ENCODE peak calls at places on chromosomes 12 and 14, in six cellular contexts. One of them, this sample, is unnamed.

GRCh38 chr12:131923260-131923659 is 5.8 kb upstream of the PUS1 start:
- DNase-seq in body of pancreas: no peak
- DNase-seq in psoas muscle: no peak
- DNase-seq in IMR-90: no peak
- DNase-seq in vagina: no peak
- DNase-seq in endodermal cell: no peak
- DNase-seq in this sample: no peak

GRCh38 chr12:112803620-112804279 is 12.2 kb downstream of the RPH3A start:
- DNase-seq in endodermal cell: peak; percentile 59
- DNase-seq in body of pancreas: no peak
- DNase-seq in IMR-90: no peak
- DNase-seq in psoas muscle: no peak
- DNase-seq in vagina: no peak
- DNase-seq in this sample: no peak

GRCh38 chr12:6667559-6668210 is 4.8 kb upstream of the ING4 start:
- DNase-seq in vagina: no peak
- DNase-seq in IMR-90: no peak
- DNase-seq in endodermal cell: peak; percentile 81
- DNase-seq in body of pancreas: no peak
- DNase-seq in psoas muscle: no peak
- DNase-seq in this sample: no peak

GRCh38 chr12:9348906-9349518 is 140.8 kb upstream of the PZP start:
- DNase-seq in endodermal cell: peak; percentile 50
- DNase-seq in body of pancreas: no peak
- DNase-seq in IMR-90: no peak
- DNase-seq in psoas muscle: no peak
- DNase-seq in vagina: no peak
- DNase-seq in this sample: no peak

GRCh38 chr14:20332386-20332945 is 613 bp downstream of the CCNB1IP1 start:
- DNase-seq in endodermal cell: peak; percentile 53
- DNase-seq in IMR-90: no peak
- DNase-seq in body of pancreas: peak; percentile 45
- DNase-seq in psoas muscle: no peak
- DNase-seq in vagina: no peak
- DNase-seq in this sample: peak; percentile 36

GRCh38 chr12:6370994-6371754 is 4.2 kb downstream of the SCNN1A start:
- DNase-seq in IMR-90: peak; percentile 72
- DNase-seq in vagina: peak; percentile 89
- DNase-seq in endodermal cell: peak; percentile 100
- DNase-seq in body of pancreas: peak; percentile 82
- DNase-seq in psoas muscle: no peak
- DNase-seq in this sample: peak; percentile 88

GRCh38 chr12:111628505-111629260 is 29.6 kb upstream of the ATXN2 start:
- DNase-seq in vagina: no peak
- DNase-seq in IMR-90: no peak
- DNase-seq in body of pancreas: no peak
- DNase-seq in psoas muscle: no peak
- DNase-seq in endodermal cell: no peak
- DNase-seq in this sample: no peak

GRCh38 chr14:54338696-54339317 is 58.0 kb upstream of the CDKN3 start:
- DNase-seq in psoas muscle: no peak
- DNase-seq in IMR-90: peak; percentile 57
- DNase-seq in vagina: no peak
- DNase-seq in body of pancreas: no peak
- DNase-seq in endodermal cell: peak; percentile 67
- DNase-seq in this sample: no peak

GRCh38 chr14:48350971-48351370 is 675.6 kb upstream of the MDGA2 start:
- DNase-seq in endodermal cell: no peak
- DNase-seq in body of pancreas: no peak
- DNase-seq in IMR-90: peak; percentile 66
- DNase-seq in vagina: no peak
- DNase-seq in psoas muscle: no peak
- DNase-seq in this sample: no peak

GRCh38 chr14:103535891-103536565 is 7.0 kb downstream of the TRMT61A start:
- DNase-seq in endodermal cell: no peak
- DNase-seq in psoas muscle: peak; percentile 16
- DNase-seq in vagina: no peak
- DNase-seq in IMR-90: no peak
- DNase-seq in body of pancreas: no peak
- DNase-seq in this sample: no peak

GRCh38 chr14:103538291-103539055 is 9.5 kb downstream of the TRMT61A start:
- DNase-seq in IMR-90: no peak
- DNase-seq in psoas muscle: peak; percentile 50
- DNase-seq in vagina: no peak
- DNase-seq in endodermal cell: no peak
- DNase-seq in body of pancreas: no peak
- DNase-seq in this sample: no peak

GRCh38 chr14:103535081-103535890 is 6.3 kb downstream of the TRMT61A start:
- DNase-seq in vagina: no peak
- DNase-seq in body of pancreas: no peak
- DNase-seq in endodermal cell: no peak
- DNase-seq in IMR-90: no peak
- DNase-seq in psoas muscle: peak; percentile 43
- DNase-seq in this sample: no peak

GRCh38 chr14:103537175-103537990 is 8.4 kb downstream of the TRMT61A start:
- DNase-seq in vagina: no peak
- DNase-seq in body of pancreas: no peak
- DNase-seq in psoas muscle: peak; percentile 17
- DNase-seq in IMR-90: peak; percentile 55
- DNase-seq in endodermal cell: no peak
- DNase-seq in this sample: no peak

GRCh38 chr14:103536693-103537092 is 7.7 kb downstream of the TRMT61A start:
- DNase-seq in IMR-90: no peak
- DNase-seq in psoas muscle: no peak
- DNase-seq in vagina: no peak
- DNase-seq in body of pancreas: no peak
- DNase-seq in endodermal cell: no peak
- DNase-seq in this sample: no peak
- H3K27ac ChIP-seq in IMR-90: no peak overlapping the region
- H3K27ac ChIP-seq in psoas muscle: no peak overlapping the region
- H3K27ac ChIP-seq in vagina: peak overlapping the region; percentile 88
- H3K27ac ChIP-seq in body of pancreas: no peak overlapping the region
- H3K27ac ChIP-seq in endodermal cell: no peak overlapping the region
- H3K27ac ChIP-seq in this sample: no peak overlapping the region

GRCh38 chr14:91361236-91361811 is 56.3 kb downstream of the CCDC88C start:
- DNase-seq in body of pancreas: peak; percentile 59
- DNase-seq in endodermal cell: no peak
- DNase-seq in psoas muscle: no peak
- DNase-seq in IMR-90: peak; percentile 34
- DNase-seq in vagina: no peak
- DNase-seq in this sample: no peak
- H3K4me1 ChIP-seq in body of pancreas: no peaks in the 10 kb centered on the region
- H3K4me1 ChIP-seq in endodermal cell: no peaks in the 10 kb centered on the region
- H3K4me1 ChIP-seq in psoas muscle: no peaks in the 10 kb centered on the region
- H3K4me1 ChIP-seq in IMR-90: no peaks in the 10 kb centered on the region
- H3K4me1 ChIP-seq in vagina: no peaks in the 10 kb centered on the region
- H3K4me1 ChIP-seq in this sample: no peaks in the 10 kb centered on the region

DNA sequence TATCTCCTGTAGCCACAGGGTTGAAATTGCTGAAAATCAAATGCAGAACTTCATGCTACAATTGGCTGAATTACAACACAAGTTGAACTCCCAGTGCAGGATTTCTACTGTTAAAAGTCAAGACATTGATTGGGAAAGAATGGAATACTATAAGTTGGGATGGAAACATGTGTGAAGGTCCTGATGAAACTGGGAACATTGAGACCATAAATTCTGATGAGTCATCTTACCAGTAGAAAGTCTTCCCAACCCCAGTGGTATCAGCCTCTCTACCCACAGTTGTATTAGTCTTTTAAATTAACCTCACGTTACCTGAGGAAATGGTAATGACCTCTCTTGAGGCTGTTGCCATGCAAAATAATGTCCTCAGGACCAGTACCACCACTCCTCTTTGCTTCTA is 27.4 kb upstream of the DYRK2 start:
- DNase-seq in body of pancreas: no peak
- DNase-seq in psoas muscle: no peak
- DNase-seq in IMR-90: no peak
- DNase-seq in endodermal cell: no peak
- DNase-seq in vagina: no peak
- DNase-seq in this sample: no peak
- TF ChIP-seq CTCF in body of pancreas: no peak
- TF ChIP-seq CTCF in psoas muscle: no peak
- TF ChIP-seq CTCF in IMR-90: no peak
- TF ChIP-seq CTCF in endodermal cell: no peak
- TF ChIP-seq CTCF in vagina: no peak
- TF ChIP-seq CTCF in this sample: no peak

GRCh38 chr12:120832712-120833111 is 71.4 kb downstream of the SPPL3 start:
- DNase-seq in psoas muscle: no peak
- DNase-seq in body of pancreas: no peak
- DNase-seq in endodermal cell: no peak
- DNase-seq in vagina: no peak
- DNase-seq in IMR-90: no peak
- DNase-seq in this sample: no peak
- H3K27ac ChIP-seq in psoas muscle: peak overlapping the region; percentile 74
- H3K27ac ChIP-seq in body of pancreas: no peak overlapping the region
- H3K27ac ChIP-seq in endodermal cell: no peak overlapping the region
- H3K27ac ChIP-seq in vagina: no peak overlapping the region
- H3K27ac ChIP-seq in IMR-90: no peak overlapping the region
- H3K27ac ChIP-seq in this sample: no peak overlapping the region

GRCh38 chr14:84021433-84021832 is 1508.5 kb upstream of the FLRT2 start:
- DNase-seq in vagina: no peak
- DNase-seq in psoas muscle: no peak
- DNase-seq in endodermal cell: no peak
- DNase-seq in IMR-90: no peak
- DNase-seq in body of pancreas: no peak
- DNase-seq in this sample: no peak

GRCh38 chr14:84017533-84017932 is 1512.4 kb upstream of the FLRT2 start:
- DNase-seq in psoas muscle: no peak
- DNase-seq in vagina: no peak
- DNase-seq in body of pancreas: peak; percentile 42
- DNase-seq in IMR-90: no peak
- DNase-seq in endodermal cell: no peak
- DNase-seq in this sample: no peak
- H3K4me1 ChIP-seq in psoas muscle: no peaks in the 10 kb centered on the region
- H3K4me1 ChIP-seq in vagina: no peaks in the 10 kb centered on the region
- H3K4me1 ChIP-seq in body of pancreas: peaks cover 7% of the 10 kb centered on the region
- H3K4me1 ChIP-seq in IMR-90: no peaks in the 10 kb centered on the region
- H3K4me1 ChIP-seq in endodermal cell: no peaks in the 10 kb centered on the region
- H3K4me1 ChIP-seq in this sample: no peaks in the 10 kb centered on the region